ENCODE peak calls at places on chromosomes 2 and 18, in five cellular contexts. J is frontal cortex; C is breast epithelium; Y is NCI-H69; W is stimulated activated CD8-positive, alpha-beta memory T cell treated with anti-CD3 and anti-CD28 coated beads, Interleukin-7, amount 100 ng/mL, for 1 hour. P is an unnamed sample.

GRCh38 chr2:204451766-204452165 is 93.5 kb upstream of the PARD3B start:
- DNase-seq in J (no peak), C (no peak), Y (no peak), W (no peak), P (no peak)

GRCh38 chr2:55338268-55338667 is 69.2 kb upstream of the MTIF2 start:
- DNase-seq in J (no peak), C (no peak), Y (no peak), W (no peak), P (no peak)

GRCh38 chr18:37364237-37364636 is 201.4 kb downstream of the CELF4 start:
- DNase-seq in J (no peak), C (peak), Y (peak), W (no peak), P (no peak)

GRCh38 chr2:74587664-74588277 is 33.3 kb downstream of the DOK1 start:
- DNase-seq in J (peak), C (peak), Y (peak), W (peak), P (peak)

GRCh38 chr18:58128286-58129018 is 84.4 kb downstream of the NEDD4L start:
- DNase-seq in J (no peak), C (no peak), Y (no peak), W (no peak), P (no peak)

GRCh38 chr2:165008916-165009315 is 53.6 kb upstream of the SLC38A11 start:
- DNase-seq in J (no peak), C (no peak), Y (no peak), W (no peak), P (no peak)

GRCh38 chr18:5238371-5238758 is 41.3 kb upstream of the AKAIN1 start:
- DNase-seq in J (peak), C (no peak), Y (peak), W (peak), P (no peak)

GRCh38 chr18:49094979-49095632 is 144.3 kb upstream of the SMAD7 start:
- DNase-seq in J (no peak), C (no peak), Y (peak), W (no peak), P (no peak)

GRCh38 chr18:21489119-21489750 is 111.3 kb downstream of the ESCO1 start:
- DNase-seq in J (peak), C (no peak), Y (peak), W (no peak), P (no peak)

GRCh38 chr2:105782646-105783045 is 37.9 kb downstream of the NCK2 start:
- DNase-seq in J (no peak), C (no peak), Y (no peak), W (no peak), P (no peak)

GRCh38 chr2:67895171-67895941 is 167.4 kb downstream of the C1D start:
- DNase-seq in J (no peak), C (no peak), Y (peak), W (no peak), P (no peak)